ENCODE peak calls at places on chromosome 4, in four cellular contexts. M, S, Q and N are unnamed samples.

GRCh38 chr4:69907151-69907550 is 23.7 kb upstream of the CSN1S1 start:
- DNase-seq in M (no peak), S (no peak), Q (peak; percentile 24), N (no peak)

GRCh38 chr4:159048166-159048886 is 54.6 kb upstream of the RAPGEF2 start:
- DNase-seq in M (no peak), S (no peak), Q (peak; percentile 72), N (peak; percentile 15)

GRCh38 chr4:177100307-177100706 is 209.4 kb upstream of the NEIL3 start:
- DNase-seq in M (no peak), S (no peak), Q (no peak), N (no peak)

GRCh38 chr4:79050521-79050880 is 111.3 kb upstream of the PAQR3 start:
- DNase-seq in M (no peak), S (no peak), Q (no peak), N (no peak)

GRCh38 chr4:146343199-146343598 is 128.9 kb downstream of the REELD1 start:
- DNase-seq in M (no peak), S (no peak), Q (no peak), N (no peak)

GRCh38 chr4:123667496-123667895 is 270.9 kb downstream of the SPRY1 start:
- DNase-seq in M (no peak), S (no peak), Q (peak; percentile 96), N (no peak)

GRCh38 chr4:37793562-37793961 is 32.9 kb upstream of the PGM2 start:
- DNase-seq in M (no peak), S (no peak), Q (peak; percentile 22), N (peak; percentile 20)

GRCh38 chr4:173448103-173448502 is 49.2 kb upstream of the SCRG1 start:
- DNase-seq in M (no peak), S (no peak), Q (peak; percentile 83), N (no peak)

GRCh38 chr4:1784789-1785591 is 8.1 kb upstream of the FGFR3 start:
- DNase-seq in M (no peak), S (no peak), Q (no peak), N (no peak)

GRCh38 chr4:140863187-140863586 is 107.0 kb upstream of the TBC1D9 start:
- DNase-seq in M (no peak), S (no peak), Q (no peak), N (no peak)

GRCh38 chr4:138602664-138603063 is 360.5 kb upstream of the SLC7A11 start:
- DNase-seq in M (no peak), S (no peak), Q (no peak), N (no peak)

GRCh38 chr4:74335341-74336019 is 27.2 kb downstream of the EPGN start:
- DNase-seq in M (no peak), S (no peak), Q (no peak), N (no peak)

GRCh38 chr4:185559913-185560281 is 24.6 kb upstream of the PDLIM3 start:
- DNase-seq in M (no peak), S (no peak), Q (peak; percentile 59), N (no peak)

GRCh38 chr4:8019396-8020365 is 80.0 kb upstream of the AFAP1 start:
- DNase-seq in M (no peak), S (no peak), Q (no peak), N (no peak)

GRCh38 chr4:163600731-163601130 is 106.2 kb downstream of the TMA16 start:
- DNase-seq in M (no peak), S (no peak), Q (no peak), N (no peak)

GRCh38 chr4:89438102-89438831 is 130.7 kb upstream of the GPRIN3 start:
- DNase-seq in M (peak; percentile 27), S (no peak), Q (peak; percentile 68), N (no peak)

GRCh38 chr4:40228497-40229365 is 31.9 kb downstream of the RHOH start:
- DNase-seq in M (no peak), S (no peak), Q (peak; percentile 18), N (no peak)

GRCh38 chr4:152510349-152511147 is 25.3 kb downstream of the FBXW7 start:
- DNase-seq in M (no peak), S (no peak), Q (no peak), N (no peak)

GRCh38 chr4:26086621-26087068 is 172.6 kb downstream of the SMIM20 start:
- DNase-seq in M (no peak), S (no peak), Q (peak; percentile 55), N (no peak)

GRCh38 chr4:18021470-18021719 is 160 bp downstream of the LCORL start:
- DNase-seq in M (no peak), S (no peak), Q (no peak), N (no peak)

GRCh38 chr4:172851534-172851933 is 317.1 kb upstream of the GALNT7 start:
- DNase-seq in M (no peak), S (no peak), Q (peak; percentile 59), N (no peak)